ENCODE peak calls at places on chromosomes 12 and 14, in five cellular contexts. A is colonic mucosa, F is tibial nerve, P is IMR-90, L is SK-N-SH. M is an unnamed sample.
A peak's percentile ranks its signal among the peaks of the same experiment; 100 is the strongest.

GRCh38 chr12:57521475-57522018 is 1.1 kb upstream of the MBD6 start:
- DNase-seq in F (peak; percentile 47), L (no peak), P (peak; percentile 61), A (peak; percentile 60), M (no peak)

GRCh38 chr12:122111070-122111750 is 32.7 kb downstream of the MLXIP start:
- DNase-seq in L (no peak), A (peak; percentile 83), P (no peak), F (no peak), M (no peak)

GRCh38 chr14:21251215-21251614 is 18.0 kb downstream of the HNRNPC start:
- DNase-seq in A (no peak), F (no peak), P (no peak), L (no peak), M (no peak)

GRCh38 chr12:118312578-118312977 is 60.1 kb downstream of the TAOK3 start:
- DNase-seq in L (no peak), A (no peak), P (no peak), F (no peak), M (no peak)

GRCh38 chr14:30656190-30656632 is 34.1 kb downstream of the SCFD1 start:
- DNase-seq in P (peak; percentile 26), F (peak; percentile 44), L (peak; percentile 18), A (peak; percentile 41), M (peak; percentile 27)

GRCh38 chr14:85617799-85618198 is 87.9 kb downstream of the FLRT2 start:
- DNase-seq in L (no peak), P (no peak), F (no peak), A (no peak), M (no peak)

GRCh38 chr12:9605490-9605889 is 2.2 kb downstream of the KLRB1 start:
- DNase-seq in L (no peak), A (no peak), F (no peak), P (no peak), M (no peak)

GRCh38 chr12:52181757-52182156 is 10.1 kb downstream of the KRT80 start:
- DNase-seq in F (no peak), P (peak; percentile 89), L (peak; percentile 67), A (no peak), M (peak; percentile 64)

GRCh38 chr12:49934505-49934904 is 16.0 kb upstream of the AQP2 start:
- DNase-seq in A (no peak), P (no peak), L (no peak), F (no peak), M (no peak)

GRCh38 chr12:67069451-67070306 is 199.5 kb upstream of the CAND1 start:
- DNase-seq in L (peak; percentile 64), A (peak; percentile 26), P (no peak), F (no peak), M (no peak)

GRCh38 chr14:22383515-22384166 is 205.4 kb downstream of the DAD1 start:
- DNase-seq in A (no peak), P (no peak), L (no peak), F (no peak), M (no peak)

DNA sequence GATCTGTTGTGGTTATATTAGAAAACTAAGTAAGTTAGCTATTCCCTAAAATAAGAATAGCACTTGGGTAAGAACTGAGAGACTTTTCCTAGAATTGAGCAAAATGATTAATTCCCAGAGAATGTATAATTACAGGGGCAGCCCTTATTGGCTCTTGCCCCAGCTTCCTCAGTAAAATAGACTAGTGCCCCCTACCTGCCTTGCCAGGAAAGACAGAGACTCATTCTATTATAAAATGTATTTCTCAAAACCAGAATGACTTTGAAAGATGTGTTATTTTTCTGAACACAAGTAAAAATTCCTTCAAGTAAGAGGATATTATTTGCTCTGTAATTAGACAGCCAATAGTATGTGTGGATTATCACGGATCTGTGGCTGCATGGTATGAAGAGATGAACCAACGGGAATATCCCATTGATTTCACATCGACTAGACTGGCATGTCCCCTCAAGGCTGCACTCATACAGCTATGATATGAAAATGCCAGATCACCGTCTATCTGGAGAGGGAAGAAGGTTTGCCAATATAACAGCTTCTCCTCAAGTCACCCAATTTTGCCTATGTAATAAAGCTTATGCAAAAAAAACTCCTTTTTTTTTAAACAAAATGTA is 7.4 kb upstream of the GLRX5 start:
- DNase-seq in L (peak; percentile 59), P (peak; percentile 84), F (peak; percentile 91), A (peak; percentile 76), M (peak; percentile 72)
- H3K4me3 ChIP-seq in L (peak overlapping the region; percentile 39), P (no peak overlapping the region), F (no peak overlapping the region), A (no peak overlapping the region), M (no peak overlapping the region)

GRCh38 chr14:56797003-56797568 is 13.2 kb downstream of the OTX2 start:
- DNase-seq in L (no peak), F (no peak), P (no peak), A (no peak), M (no peak)

GRCh38 chr14:56794088-56794556 is 16.2 kb downstream of the OTX2 start:
- DNase-seq in F (no peak), L (no peak), P (no peak), A (no peak), M (no peak)

GRCh38 chr14:56794557-56795283 is 15.6 kb downstream of the OTX2 start:
- DNase-seq in F (no peak), L (no peak), P (no peak), A (no peak), M (no peak)

GRCh38 chr14:56796259-56796658 is 14.0 kb downstream of the OTX2 start:
- DNase-seq in A (no peak), F (no peak), P (no peak), L (no peak), M (no peak)

GRCh38 chr14:56795284-56795622 is 15.0 kb downstream of the OTX2 start:
- DNase-seq in P (no peak), L (no peak), F (no peak), A (no peak), M (no peak)
- H3K27me3 ChIP-seq in P (peaks cover 59% of the 10 kb centered on the region), L (peaks cover 60% of the 10 kb centered on the region), F (peaks cover 86% of the 10 kb centered on the region), A (peaks cover 66% of the 10 kb centered on the region), M (peaks cover 68% of the 10 kb centered on the region)

GRCh38 chr12:65162609-65163008 is 6.8 kb upstream of the LEMD3 start:
- DNase-seq in P (no peak), A (no peak), F (no peak), L (no peak), M (no peak)
- TF ChIP-seq CTCF in P (no peak), A (no peak), F (no peak), L (no peak), M (no peak)

GRCh38 chr12:33650832-33651231 is 211.2 kb upstream of the SYT10 start:
- DNase-seq in F (no peak), P (no peak), A (no peak), L (no peak), M (no peak)

GRCh38 chr12:33653362-33653761 is 213.7 kb upstream of the SYT10 start:
- DNase-seq in A (no peak), P (no peak), L (no peak), F (no peak), M (no peak)

GRCh38 chr12:33654313-33654712 is 214.7 kb upstream of the SYT10 start:
- DNase-seq in P (no peak), L (no peak), F (no peak), A (no peak), M (no peak)

GRCh38 chr12:33649992-33650391 is 210.4 kb upstream of the SYT10 start:
- DNase-seq in P (no peak), A (no peak), L (no peak), F (no peak), M (no peak)
- H3K4me3 ChIP-seq in P (no peak overlapping the region), A (no peak overlapping the region), L (no peak overlapping the region), F (no peak overlapping the region), M (no peak overlapping the region)

GRCh38 chr14:99273025-99273723 is 1.2 kb upstream of the BCL11B start:
- DNase-seq in P (no peak), A (peak; percentile 87), F (no peak), L (peak; percentile 43), M (no peak)

GRCh38 chr14:99273724-99274345 is 1.8 kb upstream of the BCL11B start:
- DNase-seq in L (no peak), F (no peak), P (no peak), A (peak; percentile 87), M (no peak)

GRCh38 chr14:99276482-99276881 is 4.5 kb upstream of the BCL11B start:
- DNase-seq in A (no peak), F (no peak), P (no peak), L (no peak), M (no peak)

GRCh38 chr14:99274346-99275221 is 2.6 kb upstream of the BCL11B start:
- DNase-seq in P (peak; percentile 37), F (peak; percentile 22), A (peak; percentile 86), L (peak; percentile 65), M (peak; percentile 12)

GRCh38 chr14:99275222-99275584 is 3.2 kb upstream of the BCL11B start:
- DNase-seq in L (no peak), P (no peak), F (no peak), A (no peak), M (no peak)
- H3K27me3 ChIP-seq in L (peaks cover 83% of the 10 kb centered on the region), P (peaks cover 47% of the 10 kb centered on the region), F (peaks cover 83% of the 10 kb centered on the region), A (peaks cover 6% of the 10 kb centered on the region), M (peaks cover 39% of the 10 kb centered on the region)

DNA sequence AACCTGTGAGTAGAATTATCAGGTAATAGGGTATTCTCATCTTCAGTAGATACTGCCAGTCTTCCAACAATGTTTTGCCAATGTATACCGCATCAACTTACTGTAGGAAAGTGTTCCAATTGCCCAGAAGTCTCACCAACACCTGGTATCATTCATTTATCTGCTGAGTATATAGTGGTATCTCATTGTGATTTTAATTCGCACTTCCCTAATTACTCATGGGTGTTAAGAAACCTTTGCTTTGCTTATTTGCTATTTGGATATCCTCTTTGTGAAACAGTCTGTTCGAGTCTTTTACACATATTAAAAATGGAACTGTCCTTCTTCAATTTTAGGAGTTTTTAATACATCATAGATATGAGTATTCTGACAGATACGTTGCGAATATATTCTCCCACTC is 6.1 kb downstream of the TM7SF3 start:
- DNase-seq in L (no peak), P (no peak), A (no peak), F (no peak), M (no peak)
- TF ChIP-seq CTCF in L (no peak), P (no peak), A (no peak), F (no peak), M (no peak)

DNA sequence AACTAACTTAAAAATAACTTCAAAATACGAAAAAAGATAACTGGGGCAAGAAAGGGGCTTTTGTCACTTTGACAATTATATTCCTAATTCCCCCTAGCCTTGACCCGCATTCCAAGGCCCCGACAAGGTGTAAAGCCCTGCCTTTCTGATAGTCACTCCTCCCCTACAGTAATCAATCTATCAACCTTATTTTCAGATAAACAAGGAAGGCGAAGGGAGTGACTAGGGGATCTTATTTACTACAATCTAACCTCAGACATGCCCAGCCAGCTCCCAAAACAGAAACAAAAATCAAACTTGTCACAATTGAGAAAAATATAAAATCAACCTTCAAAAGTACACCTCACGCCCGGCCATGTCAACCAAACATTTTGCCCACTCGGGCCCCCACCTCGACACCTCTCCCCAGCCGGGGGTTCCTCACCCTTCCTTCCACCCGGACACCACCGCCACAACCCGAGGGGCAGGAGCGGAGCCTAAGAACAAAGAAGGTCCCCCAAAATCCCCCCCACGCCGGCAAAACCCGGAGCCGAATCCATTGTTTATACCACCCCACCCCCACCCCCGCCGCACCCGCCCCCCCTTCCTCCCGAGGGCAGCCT is 562 bp downstream of the ZFYVE1 start:
- DNase-seq in P (no peak), F (peak; percentile 6), A (no peak), L (no peak), M (no peak)
- H3K4me3 ChIP-seq in P (peak overlapping the region; percentile 62), F (peak overlapping the region; percentile 97), A (peak overlapping the region; percentile 66), L (peak overlapping the region; percentile 95), M (peak overlapping the region; percentile 82)

M was measured in brain microvascular endothelial cell.